ENCODE peak calls at places on chromosomes 16 and 17, in seven cellular contexts. I is H7; D is CD4-positive, CD25-positive, alpha-beta regulatory T cell; B is right cardiac atrium; Q is fibroblast of the aortic adventitia; X is ovary; V is HFF-Myc. S is an unnamed sample.

GRCh38 chr17:42120161-42121065 is 754 bp downstream of the KAT2A start:
- DNase-seq in I (peak; percentile 97), D (no peak), B (peak; percentile 72), Q (no peak), X (no peak), V (no peak), S (no peak)

GRCh38 chr17:50218771-50219315 is 17.4 kb upstream of the COL1A1 start:
- DNase-seq in I (no peak), D (no peak), B (no peak), Q (peak; percentile 97), X (no peak), V (no peak), S (peak; percentile 93)

GRCh38 chr17:75260679-75261335 is 599 bp downstream of the GGA3 start:
- DNase-seq in I (peak; percentile 64), D (no peak), B (no peak), Q (no peak), X (no peak), V (no peak), S (no peak)

GRCh38 chr16:57619606-57620315 is 8.7 kb upstream of the ADGRG1 start:
- DNase-seq in I (peak; percentile 79), D (no peak), B (no peak), Q (no peak), X (peak; percentile 21), V (no peak), S (no peak)

GRCh38 chr17:43367588-43368242 is 31.1 kb upstream of the ARL4D start:
- DNase-seq in I (peak; percentile 66), D (no peak), B (no peak), Q (peak; percentile 96), X (no peak), V (peak; percentile 84), S (peak; percentile 51)

GRCh38 chr17:57355090-57355859 is 99.0 kb downstream of the MSI2 start:
- DNase-seq in I (no peak), D (no peak), B (no peak), Q (no peak), X (no peak), V (no peak), S (no peak)

GRCh38 chr17:39236383-39236927 is 10.7 kb upstream of the STAC2 start:
- DNase-seq in I (no peak), D (no peak), B (no peak), Q (no peak), X (no peak), V (no peak), S (no peak)

GRCh38 chr17:39014795-39015545 is 47.8 kb upstream of the FBXO47 start:
- DNase-seq in I (no peak), D (no peak), B (peak; percentile 50), Q (no peak), X (no peak), V (no peak), S (no peak)

GRCh38 chr17:55845385-55845784 is 94.5 kb downstream of the PCTP start:
- DNase-seq in I (peak; percentile 85), D (no peak), B (peak; percentile 83), Q (peak; percentile 32), X (peak; percentile 54), V (peak; percentile 4), S (no peak)

GRCh38 chr16:22641030-22641671 is 130.5 kb downstream of the NPIPB5 start:
- DNase-seq in I (no peak), D (no peak), B (no peak), Q (peak; percentile 61), X (no peak), V (peak; percentile 41), S (no peak)

GRCh38 chr17:4329838-4330237 is 36.6 kb downstream of the UBE2G1 start:
- DNase-seq in I (no peak), D (no peak), B (no peak), Q (peak; percentile 87), X (no peak), V (peak; percentile 78), S (peak; percentile 76)

GRCh38 chr17:7747586-7747985 is 30.0 kb downstream of the DNAH2 start:
- DNase-seq in I (no peak), D (no peak), B (no peak), Q (peak; percentile 95), X (no peak), V (peak; percentile 32), S (peak; percentile 24)

GRCh38 chr17:63698886-63699637 is 863 bp downstream of the LIMD2 start:
- DNase-seq in I (peak; percentile 91), D (peak; percentile 95), B (peak; percentile 85), Q (no peak), X (peak; percentile 61), V (no peak), S (no peak)

GRCh38 chr16:66848172-66848571 is 4.0 kb downstream of the CA7 start:
- DNase-seq in I (peak; percentile 9), D (no peak), B (no peak), Q (no peak), X (no peak), V (no peak), S (no peak)

GRCh38 chr17:43427362-43428043 is 28.7 kb downstream of the ARL4D start:
- DNase-seq in I (no peak), D (no peak), B (no peak), Q (no peak), X (no peak), V (no peak), S (no peak)

GRCh38 chr17:1060991-1061390 is 64.1 kb downstream of the TIMM22 start:
- DNase-seq in I (no peak), D (no peak), B (peak; percentile 69), Q (peak; percentile 85), X (no peak), V (peak; percentile 96), S (peak; percentile 92)

GRCh38 chr17:77281024-77281903 is 140.5 kb downstream of the SEC14L1 start:
- DNase-seq in I (peak; percentile 99), D (peak; percentile 66), B (peak; percentile 77), Q (no peak), X (peak; percentile 66), V (no peak), S (no peak)

GRCh38 chr17:54900457-54901229 is at the start of gene TOM1L1:
- DNase-seq in I (peak; percentile 91), D (no peak), B (peak; percentile 89), Q (peak; percentile 45), X (peak; percentile 63), V (no peak), S (peak; percentile 7)

DNA sequence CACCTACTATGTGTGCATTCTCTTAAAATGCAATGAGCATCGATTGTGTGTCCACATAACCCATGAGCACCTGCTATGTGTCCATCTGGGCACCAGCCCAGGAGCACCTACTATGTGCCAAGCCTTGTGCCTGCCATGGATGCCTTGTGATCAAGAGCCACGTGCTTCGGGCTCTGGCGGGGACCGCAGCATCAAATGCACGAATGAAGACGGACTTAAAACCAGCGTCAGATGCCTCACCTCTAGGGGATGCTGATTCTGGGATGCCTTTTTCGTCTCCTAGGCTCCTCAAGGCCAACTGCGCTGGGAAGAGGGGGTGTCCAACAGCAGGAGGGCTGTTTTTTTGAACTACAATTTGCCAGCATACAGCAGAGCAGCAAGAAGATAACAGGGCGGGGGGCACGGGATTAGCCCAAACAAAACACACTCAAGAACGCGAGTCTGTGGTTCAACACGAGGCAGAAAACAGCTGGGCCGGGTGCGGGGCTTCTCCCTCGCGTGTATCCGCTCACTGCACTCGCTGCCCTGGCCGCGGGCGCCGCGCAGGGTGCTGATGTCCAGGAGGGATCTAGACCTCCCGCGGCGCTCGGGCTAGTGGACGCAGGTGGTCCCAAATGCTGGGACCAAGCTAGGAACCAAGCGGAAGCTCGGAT is 1.2 kb upstream of the GLIS2 start:
- DNase-seq in I (peak; percentile 76), D (peak; percentile 39), B (peak; percentile 83), Q (peak; percentile 66), X (peak; percentile 76), V (no peak), S (no peak)
- H3K4me3 ChIP-seq in I (peak overlapping the region; percentile 67), D (no peak overlapping the region), B (peak overlapping the region; percentile 89), Q (peak overlapping the region; percentile 67), X (peak overlapping the region; percentile 58), V (peak overlapping the region; percentile 53), S (peak overlapping the region; percentile 91)

DNA sequence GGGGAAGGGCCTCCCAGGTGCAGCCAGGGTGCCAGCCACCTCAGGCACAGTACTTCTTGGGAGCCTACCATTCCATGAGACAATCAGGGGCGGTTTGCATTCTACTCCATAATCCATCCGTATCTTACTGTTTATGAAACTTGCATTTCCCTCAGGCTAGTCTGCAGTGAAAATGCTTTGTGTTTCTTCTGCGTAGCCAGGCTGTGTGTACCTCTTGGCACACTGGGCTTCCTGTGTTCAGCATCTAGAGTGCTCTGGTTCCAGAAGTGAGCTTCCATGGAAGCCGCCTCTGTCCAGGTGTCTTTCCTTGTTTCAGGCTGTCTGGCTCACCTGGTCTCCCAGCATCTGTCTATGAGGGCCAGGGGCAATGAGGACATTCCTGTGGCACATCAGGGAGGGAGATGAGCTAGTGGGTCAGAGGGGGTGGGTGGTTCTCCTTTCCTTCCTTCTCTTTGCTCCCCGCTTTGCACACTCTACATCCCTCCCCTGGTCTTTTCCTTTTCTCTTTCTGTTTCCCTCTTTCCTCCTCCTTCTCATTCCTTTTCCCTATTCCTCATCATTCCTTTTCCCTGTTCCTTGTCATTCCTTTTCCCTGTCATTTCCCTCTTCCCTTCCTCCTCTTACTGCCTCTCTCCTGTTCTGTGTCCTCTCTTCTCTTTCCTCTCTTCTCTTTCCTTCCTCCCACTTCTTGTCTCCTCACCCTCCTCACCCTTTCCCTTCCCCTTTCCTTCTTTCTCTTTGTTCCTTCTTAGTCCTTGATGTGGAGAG is 386.5 kb downstream of the CPPED1 start:
- DNase-seq in I (no peak), D (no peak), B (no peak), Q (no peak), X (no peak), V (no peak), S (no peak)
- H3K4me3 ChIP-seq in I (no peak overlapping the region), D (no peak overlapping the region), B (no peak overlapping the region), Q (no peak overlapping the region), X (no peak overlapping the region), V (no peak overlapping the region), S (no peak overlapping the region)

DNA sequence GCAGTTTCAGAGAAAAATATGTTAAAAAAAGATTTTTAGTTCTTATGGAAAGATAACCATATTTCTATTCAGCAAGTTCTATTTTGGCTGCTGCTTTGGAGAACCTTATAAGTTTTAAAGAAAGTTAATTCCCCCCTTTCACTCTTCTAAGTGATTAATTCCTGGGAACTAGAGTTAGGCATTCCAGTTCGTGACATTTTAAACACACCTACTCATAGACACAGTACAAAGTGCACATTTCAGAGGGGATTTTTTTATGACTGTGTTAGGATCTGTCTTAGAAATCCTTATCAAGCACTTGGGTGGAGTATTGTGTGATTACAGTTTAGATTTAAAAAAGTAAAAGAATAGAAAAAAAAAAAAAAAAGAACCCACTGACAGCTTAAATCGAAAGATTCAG is 3.5 kb upstream of the CDH11 start:
- DNase-seq in I (no peak), D (no peak), B (no peak), Q (peak; percentile 66), X (no peak), V (no peak), S (no peak)
- H3K4me3 ChIP-seq in I (no peak overlapping the region), D (no peak overlapping the region), B (no peak overlapping the region), Q (no peak overlapping the region), X (no peak overlapping the region), V (no peak overlapping the region), S (no peak overlapping the region)

GRCh38 chr16:82834156-82834758 is 207.5 kb downstream of the CDH13 start:
- DNase-seq in I (no peak), D (no peak), B (no peak), Q (peak; percentile 74), X (no peak), V (no peak), S (no peak)
- H3K4me3 ChIP-seq in I (no peak overlapping the region), D (no peak overlapping the region), B (no peak overlapping the region), Q (no peak overlapping the region), X (no peak overlapping the region), V (no peak overlapping the region), S (no peak overlapping the region)

S was measured in BJ.